ENCODE peak calls at places on chromosomes 2 and 18, in four cellular contexts. One of them, this sample, is unnamed.
A peak's percentile ranks its signal among the peaks of the same experiment; 100 is the strongest.

GRCh38 chr18:22223263-22223960 is 54.0 kb downstream of the GATA6 start:
- DNase-seq in K562: peak; percentile 64
- DNase-seq in HepG2: peak; percentile 36
- DNase-seq in sigmoid colon: peak; percentile 71
- DNase-seq in this sample: no peak

GRCh38 chr2:127176371-127177311 is 43.5 kb downstream of the CYP27C1 start:
- DNase-seq in HepG2: no peak
- DNase-seq in sigmoid colon: peak; percentile 89
- DNase-seq in K562: no peak
- DNase-seq in this sample: no peak

GRCh38 chr2:238510911-238511613 is 84.3 kb downstream of the ASB1 start:
- DNase-seq in K562: no peak
- DNase-seq in sigmoid colon: peak; percentile 47
- DNase-seq in HepG2: no peak
- DNase-seq in this sample: no peak

GRCh38 chr2:187890690-187891089 is 336.5 kb upstream of the TFPI start:
- DNase-seq in K562: no peak
- DNase-seq in sigmoid colon: no peak
- DNase-seq in HepG2: no peak
- DNase-seq in this sample: no peak

GRCh38 chr2:73114273-73114867 is 1.6 kb upstream of the RAB11FIP5 start:
- DNase-seq in K562: no peak
- DNase-seq in sigmoid colon: no peak
- DNase-seq in HepG2: no peak
- DNase-seq in this sample: no peak

GRCh38 chr2:75476778-75477177 is 84.0 kb downstream of the EVA1A start:
- DNase-seq in K562: no peak
- DNase-seq in sigmoid colon: no peak
- DNase-seq in HepG2: no peak
- DNase-seq in this sample: no peak

GRCh38 chr18:22167471-22168151 is 1.8 kb upstream of the GATA6 start:
- DNase-seq in sigmoid colon: no peak
- DNase-seq in HepG2: no peak
- DNase-seq in K562: no peak
- DNase-seq in this sample: no peak

GRCh38 chr2:56299166-56299806 is 115.5 kb downstream of the CCDC85A start:
- DNase-seq in K562: no peak
- DNase-seq in HepG2: no peak
- DNase-seq in sigmoid colon: no peak
- DNase-seq in this sample: no peak

GRCh38 chr2:1940660-1941059 is 196.3 kb upstream of the PXDN start:
- DNase-seq in K562: no peak
- DNase-seq in sigmoid colon: peak; percentile 59
- DNase-seq in HepG2: no peak
- DNase-seq in this sample: no peak

GRCh38 chr2:64730551-64731305 is 77.0 kb upstream of the SERTAD2 start:
- DNase-seq in K562: no peak
- DNase-seq in sigmoid colon: peak; percentile 89
- DNase-seq in HepG2: peak; percentile 94
- DNase-seq in this sample: no peak

GRCh38 chr2:112692496-112692911 is 28.3 kb upstream of the NT5DC4 start:
- DNase-seq in HepG2: peak; percentile 96
- DNase-seq in sigmoid colon: no peak
- DNase-seq in K562: peak; percentile 87
- DNase-seq in this sample: no peak

GRCh38 chr2:217822296-217823252 is 180.2 kb downstream of the TNS1 start:
- DNase-seq in sigmoid colon: no peak
- DNase-seq in HepG2: no peak
- DNase-seq in K562: no peak
- DNase-seq in this sample: no peak

GRCh38 chr2:241584446-241584845 is 25.9 kb downstream of the BOK start:
- DNase-seq in HepG2: no peak
- DNase-seq in sigmoid colon: no peak
- DNase-seq in K562: peak; percentile 62
- DNase-seq in this sample: no peak

GRCh38 chr2:235421618-235422017 is 72.2 kb upstream of the AGAP1 start:
- DNase-seq in HepG2: no peak
- DNase-seq in sigmoid colon: no peak
- DNase-seq in K562: no peak
- DNase-seq in this sample: no peak

GRCh38 chr2:33530614-33531344 is 54.3 kb downstream of the RASGRP3 start:
- DNase-seq in sigmoid colon: no peak
- DNase-seq in K562: no peak
- DNase-seq in HepG2: no peak
- DNase-seq in this sample: no peak

DNA sequence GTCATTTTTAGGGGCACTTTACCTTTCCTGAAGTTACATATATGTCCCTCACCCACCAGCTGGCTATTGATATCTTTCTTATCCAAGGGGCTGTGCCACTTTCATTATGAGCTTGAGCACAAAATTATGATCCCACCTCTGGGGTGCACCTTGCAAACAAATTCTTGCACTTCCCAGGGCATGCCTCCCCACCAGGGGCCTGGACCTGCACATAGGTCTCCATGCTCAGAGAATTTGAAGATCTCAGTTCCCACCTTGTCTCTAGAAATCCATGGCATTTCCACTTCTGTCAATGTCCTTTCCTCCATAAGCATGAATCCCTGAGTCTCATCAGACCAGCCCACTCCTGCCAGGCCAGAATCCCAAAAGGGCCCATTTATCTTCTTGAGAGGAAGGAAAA is 449.1 kb upstream of the REG3G start:
- DNase-seq in sigmoid colon: no peak
- DNase-seq in K562: no peak
- DNase-seq in HepG2: no peak
- DNase-seq in this sample: no peak
- H3K27ac ChIP-seq in sigmoid colon: no peak overlapping the region
- H3K27ac ChIP-seq in K562: no peak overlapping the region
- H3K27ac ChIP-seq in HepG2: no peak overlapping the region
- H3K27ac ChIP-seq in this sample: no peak overlapping the region

GRCh38 chr2:88303865-88304264 is 133.7 kb downstream of the THNSL2 start:
- DNase-seq in HepG2: no peak
- DNase-seq in sigmoid colon: no peak
- DNase-seq in K562: no peak
- DNase-seq in this sample: no peak

GRCh38 chr2:88310787-88311186 is 140.6 kb downstream of the THNSL2 start:
- DNase-seq in sigmoid colon: no peak
- DNase-seq in HepG2: no peak
- DNase-seq in K562: no peak
- DNase-seq in this sample: no peak

DNA sequence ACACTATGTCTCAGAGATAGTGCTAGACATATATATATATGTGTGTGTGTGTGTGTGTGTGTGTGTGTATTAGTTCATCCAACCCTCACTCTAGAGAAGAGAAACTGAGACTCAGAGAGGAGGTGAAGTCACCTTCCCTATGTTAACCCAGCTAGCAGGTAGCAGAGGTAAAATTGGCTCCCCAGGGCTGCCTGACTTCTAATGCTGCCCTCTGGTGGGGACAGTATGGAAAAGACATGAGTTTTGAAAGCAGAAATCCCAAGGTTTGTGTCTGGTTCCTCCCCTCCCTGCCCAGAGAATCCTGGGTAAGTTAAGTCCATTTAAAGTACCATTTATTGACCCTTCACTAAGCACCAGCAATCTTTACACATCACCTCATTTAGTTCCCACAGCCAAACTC is 137.7 kb downstream of the THNSL2 start:
- DNase-seq in sigmoid colon: no peak
- DNase-seq in K562: peak; percentile 41
- DNase-seq in HepG2: peak; percentile 65
- DNase-seq in this sample: no peak
- TF ChIP-seq CTCF in sigmoid colon: no peak
- TF ChIP-seq CTCF in K562: peak; percentile 69
- TF ChIP-seq CTCF in HepG2: peak; percentile 80
- TF ChIP-seq CTCF in this sample: no peak

DNA sequence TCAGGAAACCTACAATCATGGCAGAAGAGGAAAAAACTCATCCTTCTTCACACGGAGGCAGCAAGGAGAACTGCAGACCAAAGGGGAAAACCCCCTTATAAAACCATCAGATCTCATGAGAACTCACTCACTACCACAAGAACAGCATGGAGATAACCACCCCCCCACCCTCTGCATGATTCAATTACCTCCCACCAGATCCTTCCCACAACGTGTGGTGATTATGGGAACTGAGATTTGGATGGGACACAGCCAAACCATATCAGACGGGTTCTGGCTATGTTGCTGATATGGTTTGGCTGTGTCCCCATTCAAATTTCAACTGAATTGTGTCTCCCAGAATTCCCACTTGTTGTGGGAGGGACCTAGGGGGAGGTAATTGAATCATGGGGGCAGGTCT is 28.7 kb upstream of the CCDC150 start:
- DNase-seq in K562: no peak
- DNase-seq in sigmoid colon: no peak
- DNase-seq in HepG2: no peak
- DNase-seq in this sample: no peak
- TF ChIP-seq EP300 in K562: no peak
- TF ChIP-seq EP300 in sigmoid colon: no peak
- TF ChIP-seq EP300 in HepG2: no peak
- TF ChIP-seq EP300 in this sample: no peak

GRCh38 chr2:172586255-172586891 is 30.5 kb downstream of the PDK1 start:
- DNase-seq in HepG2: no peak
- DNase-seq in sigmoid colon: no peak
- DNase-seq in K562: no peak
- DNase-seq in this sample: no peak
- H3K27ac ChIP-seq in HepG2: no peak overlapping the region
- H3K27ac ChIP-seq in sigmoid colon: no peak overlapping the region
- H3K27ac ChIP-seq in K562: no peak overlapping the region
- H3K27ac ChIP-seq in this sample: no peak overlapping the region

GRCh38 chr2:74131901-74132300 is 15.8 kb downstream of the BOLA3 start:
- DNase-seq in K562: peak; percentile 73
- DNase-seq in sigmoid colon: no peak
- DNase-seq in HepG2: no peak
- DNase-seq in this sample: no peak

GRCh38 chr2:74130211-74130995 is 17.3 kb downstream of the BOLA3 start:
- DNase-seq in HepG2: no peak
- DNase-seq in sigmoid colon: no peak
- DNase-seq in K562: no peak
- DNase-seq in this sample: no peak

DNA sequence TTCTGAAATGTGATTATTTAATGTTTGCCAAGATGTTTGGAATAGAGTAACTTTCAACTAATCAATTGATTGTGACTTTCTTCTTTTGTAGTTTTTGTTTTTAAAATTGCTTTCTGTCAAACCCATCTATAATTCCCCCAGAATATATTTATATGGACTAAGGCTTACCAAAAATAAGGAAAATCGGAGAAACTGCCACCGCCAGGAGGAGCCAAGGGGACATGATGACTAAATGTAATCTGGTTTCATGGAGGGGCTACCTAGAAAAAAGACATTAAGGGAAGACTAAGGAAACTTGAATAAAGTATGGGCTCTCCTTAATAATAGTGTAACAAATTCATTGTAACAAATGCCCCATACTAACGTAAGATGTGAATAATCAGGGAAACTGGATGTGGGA is 19.5 kb downstream of the BOLA3 start:
- DNase-seq in HepG2: no peak
- DNase-seq in sigmoid colon: no peak
- DNase-seq in K562: no peak
- DNase-seq in this sample: no peak
- TF ChIP-seq CTCF in HepG2: no peak
- TF ChIP-seq CTCF in sigmoid colon: no peak
- TF ChIP-seq CTCF in K562: no peak
- TF ChIP-seq CTCF in this sample: no peak

GRCh38 chr2:160333324-160334027 is 133.4 kb upstream of the ITGB6 start:
- DNase-seq in sigmoid colon: no peak
- DNase-seq in K562: no peak
- DNase-seq in HepG2: no peak
- DNase-seq in this sample: no peak
- TF ChIP-seq EP300 in sigmoid colon: no peak
- TF ChIP-seq EP300 in K562: no peak
- TF ChIP-seq EP300 in HepG2: no peak
- TF ChIP-seq EP300 in this sample: no peak

DNA sequence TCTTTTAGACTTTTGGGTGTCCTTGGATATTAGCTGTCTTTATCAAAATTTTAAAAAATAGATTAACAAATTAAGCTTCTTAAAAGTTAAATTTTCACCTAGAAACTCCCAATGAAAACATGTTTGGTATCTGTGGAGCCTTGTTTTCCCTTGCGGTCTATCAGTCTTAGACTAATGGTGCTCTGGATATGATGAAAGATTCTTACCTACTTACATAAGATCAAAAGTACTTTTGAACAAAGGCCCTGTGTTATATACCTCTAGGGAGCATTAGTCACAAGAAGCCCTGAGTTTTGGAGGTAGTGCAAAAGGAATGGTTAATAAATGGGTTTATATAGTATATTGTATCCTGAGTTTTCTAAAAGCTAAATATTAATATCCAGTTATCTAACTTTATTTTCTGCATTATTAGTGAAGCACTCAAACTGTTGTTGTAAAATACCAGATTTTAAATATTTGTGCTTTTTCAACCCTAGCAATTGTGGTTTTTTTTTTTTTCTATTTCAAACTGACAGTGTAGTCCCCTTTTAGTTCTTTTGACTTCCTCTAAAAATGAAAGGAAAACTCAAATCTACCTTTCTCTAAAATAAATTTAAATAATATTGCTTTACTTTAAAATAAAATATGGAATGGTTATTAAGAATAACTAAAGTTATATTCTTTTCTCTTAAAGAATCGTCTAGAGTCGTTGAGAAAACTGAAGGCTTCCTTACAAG is 18.1 kb downstream of the NDC80 start:
- DNase-seq in HepG2: peak; percentile 78
- DNase-seq in sigmoid colon: no peak
- DNase-seq in K562: no peak
- DNase-seq in this sample: no peak
- H3K27ac ChIP-seq in HepG2: peak overlapping the region; percentile 67
- H3K27ac ChIP-seq in sigmoid colon: no peak overlapping the region
- H3K27ac ChIP-seq in K562: no peak overlapping the region
- H3K27ac ChIP-seq in this sample: no peak overlapping the region

DNA sequence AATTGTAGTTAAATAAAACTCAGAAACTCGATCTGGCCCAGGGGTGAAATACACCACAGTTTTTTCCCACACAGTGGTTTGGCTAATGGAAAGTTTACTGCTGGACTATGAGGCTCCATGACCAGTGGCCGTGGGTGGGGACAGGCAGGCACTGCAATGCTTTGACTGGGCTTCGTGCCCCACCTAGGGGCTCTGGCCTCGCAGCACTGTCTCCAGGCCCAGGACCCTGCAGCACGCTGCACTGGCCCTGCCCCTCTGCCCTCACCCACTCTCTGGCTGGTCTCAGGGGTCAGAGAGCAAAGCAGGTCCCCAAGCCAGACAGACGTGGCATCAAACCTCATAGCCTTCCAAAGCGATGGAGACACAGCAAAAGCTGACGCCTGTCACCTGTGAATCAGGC is 13.4 kb upstream of the B3GNT7 start:
- DNase-seq in K562: no peak
- DNase-seq in sigmoid colon: no peak
- DNase-seq in HepG2: no peak
- DNase-seq in this sample: no peak
- TF ChIP-seq CTCF in K562: peak; percentile 32
- TF ChIP-seq CTCF in sigmoid colon: no peak
- TF ChIP-seq CTCF in HepG2: peak; percentile 67
- TF ChIP-seq CTCF in this sample: no peak

This sample was measured in esophagus muscularis mucosa.